ENCODE peak calls at places on chromosomes 4 and X, in ten cellular contexts. One of them, this sample, is unnamed.

GRCh38 chr4:167578906-167579305 is 344.6 kb upstream of the SPOCK3 start:
- DNase-seq in dorsolateral prefrontal cortex: no peak
- DNase-seq in germinal center: no peak
- DNase-seq in HFF-Myc: no peak
- DNase-seq in nucleus accumbens: no peak
- DNase-seq in kidney tubule cell: no peak
- DNase-seq in GM03348: no peak
- DNase-seq in psoas muscle: no peak
- DNase-seq in CD4-positive, alpha-beta T cell: no peak
- DNase-seq in NCI-H1417: no peak
- DNase-seq in this sample: no peak

GRCh38 chr4:52780627-52781354 is 29.6 kb upstream of the ERVMER34-1 start:
- DNase-seq in NCI-H1417: no peak
- DNase-seq in HFF-Myc: no peak
- DNase-seq in nucleus accumbens: no peak
- DNase-seq in psoas muscle: no peak
- DNase-seq in CD4-positive, alpha-beta T cell: no peak
- DNase-seq in dorsolateral prefrontal cortex: no peak
- DNase-seq in germinal center: no peak
- DNase-seq in GM03348: no peak
- DNase-seq in kidney tubule cell: no peak
- DNase-seq in this sample: no peak

GRCh38 chrX:50903387-50904027 is 7.0 kb upstream of the BMP15 start:
- DNase-seq in kidney tubule cell: peak; percentile 62
- DNase-seq in germinal center: peak; percentile 13
- DNase-seq in nucleus accumbens: peak; percentile 1
- DNase-seq in GM03348: peak; percentile 50
- DNase-seq in CD4-positive, alpha-beta T cell: no peak
- DNase-seq in psoas muscle: no peak
- DNase-seq in NCI-H1417: no peak
- DNase-seq in HFF-Myc: no peak
- DNase-seq in dorsolateral prefrontal cortex: peak; percentile 47
- DNase-seq in this sample: peak; percentile 28

GRCh38 chr4:81019016-81019415 is 11.5 kb upstream of the BMP3 start:
- DNase-seq in nucleus accumbens: no peak
- DNase-seq in GM03348: no peak
- DNase-seq in CD4-positive, alpha-beta T cell: no peak
- DNase-seq in kidney tubule cell: no peak
- DNase-seq in NCI-H1417: no peak
- DNase-seq in germinal center: no peak
- DNase-seq in HFF-Myc: no peak
- DNase-seq in psoas muscle: no peak
- DNase-seq in dorsolateral prefrontal cortex: no peak
- DNase-seq in this sample: no peak

GRCh38 chr4:128573781-128574508 is 235.6 kb upstream of the JADE1 start:
- DNase-seq in CD4-positive, alpha-beta T cell: no peak
- DNase-seq in NCI-H1417: no peak
- DNase-seq in psoas muscle: no peak
- DNase-seq in GM03348: peak; percentile 78
- DNase-seq in kidney tubule cell: peak; percentile 100
- DNase-seq in dorsolateral prefrontal cortex: no peak
- DNase-seq in germinal center: no peak
- DNase-seq in HFF-Myc: no peak
- DNase-seq in nucleus accumbens: no peak
- DNase-seq in this sample: no peak

GRCh38 chr4:5722328-5722727 is 11.3 kb downstream of the EVC start:
- DNase-seq in nucleus accumbens: no peak
- DNase-seq in NCI-H1417: no peak
- DNase-seq in dorsolateral prefrontal cortex: no peak
- DNase-seq in GM03348: peak; percentile 56
- DNase-seq in HFF-Myc: no peak
- DNase-seq in kidney tubule cell: peak; percentile 99
- DNase-seq in germinal center: no peak
- DNase-seq in CD4-positive, alpha-beta T cell: no peak
- DNase-seq in psoas muscle: no peak
- DNase-seq in this sample: no peak

GRCh38 chrX:135509885-135510284 is 10.6 kb upstream of the INTS6L start:
- DNase-seq in kidney tubule cell: no peak
- DNase-seq in nucleus accumbens: no peak
- DNase-seq in NCI-H1417: no peak
- DNase-seq in HFF-Myc: no peak
- DNase-seq in psoas muscle: no peak
- DNase-seq in dorsolateral prefrontal cortex: no peak
- DNase-seq in GM03348: no peak
- DNase-seq in CD4-positive, alpha-beta T cell: no peak
- DNase-seq in germinal center: no peak
- DNase-seq in this sample: no peak

GRCh38 chr4:69742596-69742995 is 17.8 kb downstream of the SULT1B1 start:
- DNase-seq in dorsolateral prefrontal cortex: no peak
- DNase-seq in CD4-positive, alpha-beta T cell: no peak
- DNase-seq in psoas muscle: peak; percentile 42
- DNase-seq in HFF-Myc: no peak
- DNase-seq in germinal center: no peak
- DNase-seq in NCI-H1417: no peak
- DNase-seq in nucleus accumbens: no peak
- DNase-seq in kidney tubule cell: no peak
- DNase-seq in GM03348: no peak
- DNase-seq in this sample: no peak

GRCh38 chrX:148871422-148872152 is 371.2 kb downstream of the AFF2 start:
- DNase-seq in HFF-Myc: no peak
- DNase-seq in dorsolateral prefrontal cortex: no peak
- DNase-seq in CD4-positive, alpha-beta T cell: no peak
- DNase-seq in germinal center: no peak
- DNase-seq in psoas muscle: no peak
- DNase-seq in NCI-H1417: no peak
- DNase-seq in nucleus accumbens: no peak
- DNase-seq in GM03348: peak; percentile 53
- DNase-seq in kidney tubule cell: peak; percentile 61
- DNase-seq in this sample: no peak

GRCh38 chr4:151004222-151004621 is 10.9 kb downstream of the LRBA start:
- DNase-seq in CD4-positive, alpha-beta T cell: no peak
- DNase-seq in psoas muscle: no peak
- DNase-seq in germinal center: no peak
- DNase-seq in dorsolateral prefrontal cortex: no peak
- DNase-seq in GM03348: no peak
- DNase-seq in HFF-Myc: no peak
- DNase-seq in NCI-H1417: no peak
- DNase-seq in nucleus accumbens: no peak
- DNase-seq in kidney tubule cell: peak; percentile 64
- DNase-seq in this sample: no peak

GRCh38 chrX:14903891-14904290 is 30.7 kb downstream of the MOSPD2 start:
- DNase-seq in HFF-Myc: no peak
- DNase-seq in germinal center: no peak
- DNase-seq in dorsolateral prefrontal cortex: no peak
- DNase-seq in CD4-positive, alpha-beta T cell: no peak
- DNase-seq in NCI-H1417: no peak
- DNase-seq in psoas muscle: no peak
- DNase-seq in nucleus accumbens: no peak
- DNase-seq in GM03348: no peak
- DNase-seq in kidney tubule cell: no peak
- DNase-seq in this sample: no peak

GRCh38 chrX:41313419-41313818 is 20.5 kb upstream of the DDX3X start:
- DNase-seq in dorsolateral prefrontal cortex: no peak
- DNase-seq in GM03348: no peak
- DNase-seq in psoas muscle: no peak
- DNase-seq in kidney tubule cell: peak; percentile 75
- DNase-seq in nucleus accumbens: no peak
- DNase-seq in NCI-H1417: no peak
- DNase-seq in HFF-Myc: no peak
- DNase-seq in germinal center: no peak
- DNase-seq in CD4-positive, alpha-beta T cell: no peak
- DNase-seq in this sample: no peak

GRCh38 chr4:153297116-153297515 is 47.4 kb upstream of the MND1 start:
- DNase-seq in HFF-Myc: no peak
- DNase-seq in CD4-positive, alpha-beta T cell: no peak
- DNase-seq in germinal center: no peak
- DNase-seq in dorsolateral prefrontal cortex: no peak
- DNase-seq in GM03348: no peak
- DNase-seq in kidney tubule cell: no peak
- DNase-seq in NCI-H1417: no peak
- DNase-seq in psoas muscle: no peak
- DNase-seq in nucleus accumbens: no peak
- DNase-seq in this sample: no peak

GRCh38 chr4:75995727-75996126 is 5.0 kb upstream of the SDAD1 start:
- DNase-seq in GM03348: peak; percentile 67
- DNase-seq in dorsolateral prefrontal cortex: no peak
- DNase-seq in germinal center: peak; percentile 46
- DNase-seq in HFF-Myc: peak; percentile 43
- DNase-seq in CD4-positive, alpha-beta T cell: no peak
- DNase-seq in kidney tubule cell: peak; percentile 67
- DNase-seq in NCI-H1417: peak; percentile 82
- DNase-seq in nucleus accumbens: no peak
- DNase-seq in psoas muscle: no peak
- DNase-seq in this sample: no peak

GRCh38 chrX:71100581-71101505 is 5.2 kb downstream of the FOXO4 start:
- DNase-seq in dorsolateral prefrontal cortex: no peak
- DNase-seq in NCI-H1417: no peak
- DNase-seq in germinal center: no peak
- DNase-seq in GM03348: no peak
- DNase-seq in psoas muscle: no peak
- DNase-seq in kidney tubule cell: no peak
- DNase-seq in HFF-Myc: no peak
- DNase-seq in nucleus accumbens: no peak
- DNase-seq in CD4-positive, alpha-beta T cell: no peak
- DNase-seq in this sample: no peak

GRCh38 chrX:110001702-110002299 is 1.1 kb upstream of the TMEM164 start:
- DNase-seq in dorsolateral prefrontal cortex: no peak
- DNase-seq in kidney tubule cell: no peak
- DNase-seq in NCI-H1417: no peak
- DNase-seq in HFF-Myc: no peak
- DNase-seq in nucleus accumbens: no peak
- DNase-seq in psoas muscle: no peak
- DNase-seq in germinal center: no peak
- DNase-seq in GM03348: no peak
- DNase-seq in CD4-positive, alpha-beta T cell: no peak
- DNase-seq in this sample: no peak

GRCh38 chr4:47002593-47002992 is 9.2 kb upstream of the GABRA4 start:
- DNase-seq in CD4-positive, alpha-beta T cell: no peak
- DNase-seq in kidney tubule cell: peak; percentile 27
- DNase-seq in GM03348: no peak
- DNase-seq in germinal center: no peak
- DNase-seq in HFF-Myc: no peak
- DNase-seq in NCI-H1417: no peak
- DNase-seq in psoas muscle: no peak
- DNase-seq in nucleus accumbens: no peak
- DNase-seq in dorsolateral prefrontal cortex: no peak
- DNase-seq in this sample: no peak

GRCh38 chr4:37639551-37640293 is 46.5 kb downstream of the RELL1 start:
- DNase-seq in nucleus accumbens: no peak
- DNase-seq in GM03348: no peak
- DNase-seq in germinal center: no peak
- DNase-seq in dorsolateral prefrontal cortex: no peak
- DNase-seq in psoas muscle: no peak
- DNase-seq in kidney tubule cell: no peak
- DNase-seq in HFF-Myc: no peak
- DNase-seq in NCI-H1417: peak; percentile 45
- DNase-seq in CD4-positive, alpha-beta T cell: no peak
- DNase-seq in this sample: no peak

GRCh38 chrX:683572-683971 is 53.0 kb downstream of the SHOX start:
- DNase-seq in CD4-positive, alpha-beta T cell: no peak
- DNase-seq in NCI-H1417: no peak
- DNase-seq in kidney tubule cell: no peak
- DNase-seq in germinal center: no peak
- DNase-seq in HFF-Myc: no peak
- DNase-seq in dorsolateral prefrontal cortex: no peak
- DNase-seq in GM03348: no peak
- DNase-seq in nucleus accumbens: no peak
- DNase-seq in psoas muscle: no peak
- DNase-seq in this sample: no peak

GRCh38 chrX:25337841-25338240 is 322.1 kb upstream of the ARX start:
- DNase-seq in psoas muscle: no peak
- DNase-seq in HFF-Myc: no peak
- DNase-seq in germinal center: no peak
- DNase-seq in kidney tubule cell: no peak
- DNase-seq in dorsolateral prefrontal cortex: no peak
- DNase-seq in GM03348: no peak
- DNase-seq in CD4-positive, alpha-beta T cell: no peak
- DNase-seq in NCI-H1417: no peak
- DNase-seq in nucleus accumbens: no peak
- DNase-seq in this sample: no peak

GRCh38 chrX:101191217-101191750 is 28.3 kb upstream of the DRP2 start:
- DNase-seq in kidney tubule cell: no peak
- DNase-seq in germinal center: peak; percentile 2
- DNase-seq in psoas muscle: no peak
- DNase-seq in CD4-positive, alpha-beta T cell: no peak
- DNase-seq in nucleus accumbens: no peak
- DNase-seq in dorsolateral prefrontal cortex: no peak
- DNase-seq in GM03348: peak; percentile 48
- DNase-seq in HFF-Myc: no peak
- DNase-seq in NCI-H1417: no peak
- DNase-seq in this sample: no peak

GRCh38 chr4:148286043-148286442 is 156.2 kb downstream of the NR3C2 start:
- DNase-seq in HFF-Myc: no peak
- DNase-seq in nucleus accumbens: no peak
- DNase-seq in GM03348: no peak
- DNase-seq in NCI-H1417: no peak
- DNase-seq in kidney tubule cell: no peak
- DNase-seq in dorsolateral prefrontal cortex: no peak
- DNase-seq in CD4-positive, alpha-beta T cell: no peak
- DNase-seq in germinal center: no peak
- DNase-seq in psoas muscle: no peak
- DNase-seq in this sample: no peak

GRCh38 chrX:24153175-24153795 is 3.8 kb downstream of the ZFX start:
- DNase-seq in kidney tubule cell: peak; percentile 40
- DNase-seq in CD4-positive, alpha-beta T cell: peak; percentile 7
- DNase-seq in NCI-H1417: no peak
- DNase-seq in GM03348: no peak
- DNase-seq in HFF-Myc: no peak
- DNase-seq in psoas muscle: no peak
- DNase-seq in nucleus accumbens: no peak
- DNase-seq in dorsolateral prefrontal cortex: no peak
- DNase-seq in germinal center: no peak
- DNase-seq in this sample: no peak

GRCh38 chr4:147843162-147843561 is 111.3 kb downstream of the ARHGAP10 start:
- DNase-seq in germinal center: peak; percentile 64
- DNase-seq in HFF-Myc: no peak
- DNase-seq in psoas muscle: no peak
- DNase-seq in nucleus accumbens: no peak
- DNase-seq in GM03348: no peak
- DNase-seq in CD4-positive, alpha-beta T cell: no peak
- DNase-seq in kidney tubule cell: peak; percentile 40
- DNase-seq in dorsolateral prefrontal cortex: no peak
- DNase-seq in NCI-H1417: no peak
- DNase-seq in this sample: no peak

GRCh38 chr4:38150766-38151165 is 190.6 kb downstream of the PTTG2 start:
- DNase-seq in CD4-positive, alpha-beta T cell: no peak
- DNase-seq in GM03348: peak; percentile 72
- DNase-seq in nucleus accumbens: no peak
- DNase-seq in kidney tubule cell: no peak
- DNase-seq in HFF-Myc: no peak
- DNase-seq in germinal center: no peak
- DNase-seq in psoas muscle: no peak
- DNase-seq in dorsolateral prefrontal cortex: no peak
- DNase-seq in NCI-H1417: no peak
- DNase-seq in this sample: no peak

GRCh38 chrX:42128020-42128419 is 204.7 kb upstream of the CASK start:
- DNase-seq in kidney tubule cell: no peak
- DNase-seq in germinal center: no peak
- DNase-seq in HFF-Myc: no peak
- DNase-seq in nucleus accumbens: no peak
- DNase-seq in CD4-positive, alpha-beta T cell: no peak
- DNase-seq in NCI-H1417: no peak
- DNase-seq in GM03348: no peak
- DNase-seq in dorsolateral prefrontal cortex: no peak
- DNase-seq in psoas muscle: no peak
- DNase-seq in this sample: no peak

GRCh38 chr4:18568600-18568999 is 547.0 kb upstream of the LCORL start:
- DNase-seq in GM03348: no peak
- DNase-seq in dorsolateral prefrontal cortex: no peak
- DNase-seq in kidney tubule cell: peak; percentile 4
- DNase-seq in germinal center: no peak
- DNase-seq in HFF-Myc: no peak
- DNase-seq in CD4-positive, alpha-beta T cell: no peak
- DNase-seq in nucleus accumbens: no peak
- DNase-seq in psoas muscle: no peak
- DNase-seq in NCI-H1417: no peak
- DNase-seq in this sample: no peak

GRCh38 chr4:93396274-93396673 is 432.3 kb upstream of the ATOH1 start:
- DNase-seq in dorsolateral prefrontal cortex: no peak
- DNase-seq in psoas muscle: no peak
- DNase-seq in nucleus accumbens: no peak
- DNase-seq in germinal center: no peak
- DNase-seq in CD4-positive, alpha-beta T cell: no peak
- DNase-seq in kidney tubule cell: peak; percentile 41
- DNase-seq in HFF-Myc: no peak
- DNase-seq in GM03348: peak; percentile 3
- DNase-seq in NCI-H1417: no peak
- DNase-seq in this sample: no peak